ENCODE peak calls at places on chromosomes 5 and 9, in five cellular contexts. I is adrenal gland, Y is mesothelial cell of epicardium, G is neural progenitor cell, Q is A549. C is an unnamed sample.

GRCh38 chr5:52786391-52786790 is 1.3 kb upstream of the ITGA1 start:
- DNase-seq in I (no peak), Y (no peak), G (no peak), Q (no peak), C (no peak)

GRCh38 chr5:34652916-34653315 is 3.2 kb upstream of the RAI14 start:
- DNase-seq in I (no peak), Y (no peak), G (no peak), Q (no peak), C (no peak)

GRCh38 chr9:37148181-37148580 is 27.8 kb downstream of the ZCCHC7 start:
- DNase-seq in I (no peak), Y (no peak), G (no peak), Q (no peak), C (no peak)

GRCh38 chr5:154892370-154892771 is 33.9 kb downstream of the CNOT8 start:
- DNase-seq in I (no peak), Y (no peak), G (no peak), Q (no peak), C (no peak)

GRCh38 chr5:117888688-117889087 is 1099.7 kb downstream of the DTWD2 start:
- DNase-seq in I (no peak), Y (no peak), G (no peak), Q (no peak), C (no peak)

GRCh38 chr5:17257705-17258273 is 40.4 kb downstream of the BASP1 start:
- DNase-seq in I (no peak), Y (no peak), G (peak), Q (no peak), C (no peak)

GRCh38 chr5:76785493-76785892 is 33.3 kb upstream of the F2RL1 start:
- DNase-seq in I (no peak), Y (no peak), G (no peak), Q (peak), C (no peak)

GRCh38 chr5:178502401-178503100 is 87.6 kb downstream of the COL23A1 start:
- DNase-seq in I (no peak), Y (no peak), G (no peak), Q (no peak), C (no peak)

GRCh38 chr9:3880851-3881250 is 355.1 kb upstream of the RFX3 start:
- DNase-seq in I (no peak), Y (no peak), G (no peak), Q (no peak), C (no peak)

GRCh38 chr5:23319906-23320305 is 187.5 kb upstream of the PRDM9 start:
- DNase-seq in I (no peak), Y (no peak), G (no peak), Q (no peak), C (no peak)

GRCh38 chr9:123414921-123415592 is 59.1 kb downstream of the CRB2 start:
- DNase-seq in I (no peak), Y (no peak), G (no peak), Q (no peak), C (no peak)

GRCh38 chr9:70964861-70965260 is 156.6 kb downstream of the TRPM3 start:
- DNase-seq in I (no peak), Y (no peak), G (no peak), Q (no peak), C (no peak)

GRCh38 chr9:70135176-70135575 is 91.5 kb downstream of the MAMDC2 start:
- DNase-seq in I (no peak), Y (no peak), G (no peak), Q (no peak), C (no peak)

GRCh38 chr5:150223474-150223873 is 33.6 kb downstream of the SLC6A7 start:
- DNase-seq in I (no peak), Y (no peak), G (no peak), Q (no peak), C (no peak)

GRCh38 chr5:128596071-128596470 is 58.0 kb upstream of the FBN2 start:
- DNase-seq in I (no peak), Y (no peak), G (no peak), Q (no peak), C (no peak)

GRCh38 chr5:65190328-65191053 is 291.2 kb downstream of the ADAMTS6 start:
- DNase-seq in I (no peak), Y (no peak), G (no peak), Q (no peak), C (no peak)

GRCh38 chr9:1083325-1083913 is 33.3 kb downstream of the DMRT2 start:
- DNase-seq in I (no peak), Y (peak), G (no peak), Q (peak), C (peak)

GRCh38 chr5:78771260-78772240 is 123.0 kb upstream of the LHFPL2 start:
- DNase-seq in I (no peak), Y (no peak), G (no peak), Q (no peak), C (no peak)

GRCh38 chr9:90900130-90900529 is 98.5 kb downstream of the SYK start:
- DNase-seq in I (peak), Y (no peak), G (peak), Q (no peak), C (no peak)

GRCh38 chr5:178577376-178577839 is 12.8 kb downstream of the COL23A1 start:
- DNase-seq in I (peak), Y (no peak), G (peak), Q (no peak), C (no peak)

GRCh38 chr5:157324237-157324636 is 58.3 kb downstream of the CYFIP2 start:
- DNase-seq in I (no peak), Y (no peak), G (no peak), Q (peak), C (no peak)

GRCh38 chr5:11062379-11062778 is 301.3 kb upstream of the DAP start:
- DNase-seq in I (no peak), Y (no peak), G (peak), Q (no peak), C (no peak)

GRCh38 chr5:175825906-175826305 is 45.5 kb upstream of the CPLX2 start:
- DNase-seq in I (no peak), Y (no peak), G (no peak), Q (no peak), C (no peak)

GRCh38 chr9:97526895-97527575 is 25.6 kb downstream of the TMOD1 start:
- DNase-seq in I (peak), Y (no peak), G (peak), Q (no peak), C (no peak)

GRCh38 chr9:14888857-14889256 is 21.4 kb downstream of the FREM1 start:
- DNase-seq in I (no peak), Y (no peak), G (no peak), Q (no peak), C (no peak)
- TF ChIP-seq CTCF in I (no peak), Y (no peak), G (no peak), Q (no peak), C (no peak)

GRCh38 chr5:15966651-15967050 is 212.9 kb downstream of the MARCHF11 start:
- DNase-seq in I (no peak), Y (no peak), G (no peak), Q (no peak), C (no peak)
- TF ChIP-seq CTCF in I (no peak), Y (no peak), G (no peak), Q (no peak), C (no peak)

GRCh38 chr9:134408939-134409737 is 82.9 kb downstream of the RXRA start:
- DNase-seq in I (no peak), Y (no peak), G (no peak), Q (no peak), C (no peak)

GRCh38 chr9:134407123-134407779 is 81.0 kb downstream of the RXRA start:
- DNase-seq in I (peak), Y (peak), G (peak), Q (peak), C (peak)

GRCh38 chr9:134410078-134410834 is 84.0 kb downstream of the RXRA start:
- DNase-seq in I (no peak), Y (no peak), G (no peak), Q (no peak), C (no peak)

GRCh38 chr9:134406366-134407122 is 80.3 kb downstream of the RXRA start:
- DNase-seq in I (peak), Y (no peak), G (no peak), Q (peak), C (no peak)

GRCh38 chr9:134408389-134408788 is 82.1 kb downstream of the RXRA start:
- DNase-seq in I (no peak), Y (no peak), G (no peak), Q (no peak), C (no peak)
- TF ChIP-seq CTCF in I (no peak), Y (no peak), G (no peak), Q (no peak), C (no peak)

DNA sequence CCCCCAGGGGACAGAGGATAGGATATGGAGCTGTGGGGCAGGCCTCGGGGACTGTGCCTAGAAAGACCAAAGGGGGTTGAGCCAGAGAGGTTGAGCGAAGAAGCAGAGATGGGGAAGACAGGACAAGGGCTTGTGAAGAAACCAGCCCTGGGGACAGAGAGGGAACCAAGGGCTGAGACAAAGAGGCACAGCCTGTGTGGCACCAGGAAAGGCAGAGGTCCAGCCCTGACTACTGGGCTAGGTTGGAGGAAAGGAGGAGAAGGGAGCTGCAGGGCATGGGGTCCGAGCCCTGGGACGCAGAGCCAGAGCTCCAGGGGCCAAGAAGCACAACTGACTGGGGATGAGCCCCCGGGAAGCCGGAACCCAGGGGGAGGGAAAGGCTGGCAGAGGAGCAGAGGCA is 9.2 kb downstream of the REEP2 start:
- DNase-seq in I (no peak), Y (no peak), G (no peak), Q (no peak), C (no peak)
- TF ChIP-seq CTCF in I (no peak), Y (no peak), G (no peak), Q (no peak), C (no peak)

C was measured in tibial nerve.